ENCODE peak calls at places on chromosomes 16 and 17, in six cellular contexts. R is psoas muscle, H is GM20000, F is MCF 10A, U is iris pigment epithelial cell, M is adipocyte. A is an unnamed sample.

GRCh38 chr17:63589646-63590045 is 11.0 kb upstream of the TACO1 start:
- DNase-seq in R (no peak), H (no peak), F (no peak), U (no peak), M (no peak), A (no peak)

GRCh38 chr16:3873482-3874173 is 6.9 kb downstream of the CREBBP start:
- DNase-seq in R (no peak), H (no peak), F (no peak), U (peak; percentile 9), M (peak; percentile 16), A (no peak)

GRCh38 chr17:46979023-46979870 is at the start of gene RPRML:
- DNase-seq in R (peak; percentile 66), H (peak; percentile 61), F (no peak), U (peak; percentile 20), M (peak; percentile 58), A (peak; percentile 40)

GRCh38 chr16:48576927-48577326 is 33.1 kb downstream of the N4BP1 start:
- DNase-seq in R (no peak), H (no peak), F (peak; percentile 55), U (peak; percentile 31), M (no peak), A (no peak)

GRCh38 chr17:50686494-50687199 is 21.1 kb downstream of the ANKRD40 start:
- DNase-seq in R (peak; percentile 81), H (no peak), F (peak; percentile 96), U (peak; percentile 62), M (peak; percentile 83), A (no peak)

GRCh38 chr16:1781758-1782407 is 488 bp downstream of the SPSB3 start:
- DNase-seq in R (peak; percentile 66), H (peak; percentile 67), F (no peak), U (peak; percentile 48), M (peak; percentile 56), A (peak; percentile 50)

GRCh38 chr17:8360260-8360659 is 16.2 kb downstream of the KRABD2 start:
- DNase-seq in R (no peak), H (no peak), F (no peak), U (no peak), M (no peak), A (no peak)

GRCh38 chr17:45228121-45228941 is 6.6 kb downstream of the FMNL1 start:
- DNase-seq in R (peak; percentile 60), H (no peak), F (peak; percentile 56), U (no peak), M (no peak), A (no peak)

GRCh38 chr16:4593069-4593468 is 21.6 kb downstream of the UBALD1 start:
- DNase-seq in R (no peak), H (no peak), F (no peak), U (no peak), M (no peak), A (no peak)

GRCh38 chr17:76968707-76969597 is 100.7 kb downstream of the MGAT5B start:
- DNase-seq in R (no peak), H (peak; percentile 58), F (no peak), U (peak; percentile 14), M (peak; percentile 7), A (peak; percentile 90)

GRCh38 chr17:50630524-50631194 is 4.0 kb upstream of the ABCC3 start:
- DNase-seq in R (peak; percentile 64), H (peak; percentile 76), F (peak; percentile 69), U (no peak), M (peak; percentile 54), A (peak; percentile 82)

GRCh38 chr17:16261049-16261448 is 44.0 kb downstream of the PIGL start:
- DNase-seq in R (no peak), H (no peak), F (no peak), U (no peak), M (no peak), A (no peak)

GRCh38 chr17:45073414-45074070 is 12.4 kb downstream of the NMT1 start:
- DNase-seq in R (no peak), H (no peak), F (no peak), U (peak; percentile 92), M (peak; percentile 91), A (no peak)

GRCh38 chr17:78378225-78379133 is at the start of gene PGS1:
- DNase-seq in R (peak; percentile 91), H (peak; percentile 88), F (peak; percentile 69), U (peak; percentile 75), M (peak; percentile 90), A (peak; percentile 86)

GRCh38 chr17:6460531-6461161 is 16.4 kb downstream of the PIMREG start:
- DNase-seq in R (no peak), H (no peak), F (no peak), U (no peak), M (no peak), A (no peak)

GRCh38 chr17:78252111-78252634 is 20.7 kb downstream of the TMEM235 start:
- DNase-seq in R (no peak), H (no peak), F (no peak), U (no peak), M (no peak), A (peak; percentile 84)